ENCODE peak calls at places on chromosome 11, in nine cellular contexts. G is GM23338, H is HL-60, V is GM12878, F is HCT116, P is SK-N-SH, U is stomach, R is HepG2, A is H1. X is an unnamed sample.

GRCh38 chr11:91248199-91248807 is 976.3 kb upstream of the FAT3 start:
- DNase-seq in G (peak; percentile 74), H (no peak), V (no peak), F (peak; percentile 4), P (no peak), U (peak; percentile 31), R (peak; percentile 28), A (no peak), X (no peak)

GRCh38 chr11:11961399-11962028 is 46.9 kb downstream of the DKK3 start:
- DNase-seq in G (peak; percentile 17), H (no peak), V (no peak), F (no peak), P (no peak), U (no peak), R (no peak), A (no peak), X (no peak)

GRCh38 chr11:8283510-8284272 is 20.0 kb upstream of the LMO1 start:
- DNase-seq in G (peak; percentile 69), H (no peak), V (no peak), F (no peak), P (peak; percentile 93), U (no peak), R (no peak), A (no peak), X (no peak)

GRCh38 chr11:117175104-117175503 is 3.4 kb upstream of the SIDT2 start:
- DNase-seq in G (no peak), H (no peak), V (no peak), F (no peak), P (no peak), U (peak; percentile 23), R (no peak), A (no peak), X (no peak)

GRCh38 chr11:64490562-64491216 is 100.3 kb upstream of the SLC22A12 start:
- DNase-seq in G (no peak), H (no peak), V (no peak), F (no peak), P (no peak), U (no peak), R (no peak), A (no peak), X (no peak)

GRCh38 chr11:95524328-95525036 is 265.1 kb downstream of the FAM76B start:
- DNase-seq in G (no peak), H (no peak), V (no peak), F (no peak), P (peak; percentile 55), U (no peak), R (no peak), A (no peak), X (no peak)

GRCh38 chr11:116527180-116527991 is 245.4 kb downstream of the BUD13 start:
- DNase-seq in G (no peak), H (no peak), V (no peak), F (no peak), P (no peak), U (no peak), R (no peak), A (no peak), X (no peak)

GRCh38 chr11:62472063-62472884 is 53.4 kb downstream of the SCGB1A1 start:
- DNase-seq in G (no peak), H (peak; percentile 16), V (no peak), F (peak; percentile 59), P (peak; percentile 40), U (no peak), R (peak; percentile 46), A (no peak), X (no peak)

GRCh38 chr11:1783725-1784529 is 20.2 kb upstream of the CTSD start:
- DNase-seq in G (no peak), H (no peak), V (no peak), F (no peak), P (no peak), U (no peak), R (no peak), A (no peak), X (no peak)

GRCh38 chr11:1782026-1782696 is 18.4 kb upstream of the CTSD start:
- DNase-seq in G (no peak), H (no peak), V (no peak), F (no peak), P (peak; percentile 25), U (no peak), R (no peak), A (no peak), X (no peak)

GRCh38 chr11:1781593-1781975 is 17.9 kb upstream of the CTSD start:
- DNase-seq in G (no peak), H (no peak), V (no peak), F (no peak), P (no peak), U (no peak), R (no peak), A (no peak), X (no peak)

GRCh38 chr11:1784761-1785650 is 21.3 kb upstream of the CTSD start:
- DNase-seq in G (no peak), H (no peak), V (no peak), F (no peak), P (no peak), U (no peak), R (no peak), A (no peak), X (no peak)

DNA sequence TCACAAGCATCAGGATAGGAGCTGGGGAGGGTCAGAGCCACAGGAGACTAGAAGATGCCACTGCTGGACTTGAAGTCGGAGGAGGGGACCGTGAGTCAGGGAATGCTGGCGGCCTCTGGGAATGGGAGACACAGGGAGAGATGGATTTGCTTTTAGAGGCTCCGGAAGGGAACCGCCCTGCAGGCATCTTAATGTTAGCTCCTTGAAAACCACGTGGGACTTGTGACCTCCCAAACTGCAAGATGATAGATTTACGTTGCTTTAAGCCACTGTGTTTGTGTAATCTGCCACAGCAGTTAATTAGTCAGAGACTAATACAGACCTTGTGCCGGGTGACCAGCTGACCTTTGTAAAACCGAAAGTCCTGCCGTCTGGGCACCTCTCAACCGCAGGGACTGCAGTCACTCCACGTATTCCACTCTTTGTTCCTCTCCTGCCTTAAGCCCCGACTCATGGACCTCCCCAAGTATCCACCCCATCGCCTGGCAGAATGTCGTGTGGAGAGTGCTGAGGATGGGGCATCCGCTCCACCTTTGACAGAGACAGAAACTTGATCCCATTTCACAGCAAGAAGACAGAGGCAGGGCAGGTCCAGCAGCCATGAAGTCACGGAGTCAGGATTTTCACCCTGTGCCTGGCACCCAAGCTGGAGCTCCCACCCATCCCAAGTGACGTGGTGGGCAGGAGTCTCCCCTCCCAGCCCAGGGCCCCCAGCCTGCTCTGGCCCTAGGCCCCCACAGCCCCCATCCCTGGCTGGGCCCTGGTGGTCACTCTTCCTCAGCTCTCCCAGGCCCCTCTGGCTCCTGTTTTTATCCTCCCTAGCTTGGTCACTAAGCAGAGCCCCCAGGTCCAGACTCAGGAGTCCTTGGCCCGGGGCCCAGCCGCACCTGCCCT is 19.4 kb upstream of the CTSD start:
- DNase-seq in G (no peak), H (peak; percentile 81), V (no peak), F (no peak), P (peak; percentile 14), U (no peak), R (no peak), A (no peak), X (no peak)
- H3K27ac ChIP-seq in G (no peak overlapping the region), H (peak overlapping the region; percentile 93), V (no peak overlapping the region), F (no peak overlapping the region), P (no peak overlapping the region), U (no peak overlapping the region), R (no peak overlapping the region), A (no peak overlapping the region), X (no peak overlapping the region)

DNA sequence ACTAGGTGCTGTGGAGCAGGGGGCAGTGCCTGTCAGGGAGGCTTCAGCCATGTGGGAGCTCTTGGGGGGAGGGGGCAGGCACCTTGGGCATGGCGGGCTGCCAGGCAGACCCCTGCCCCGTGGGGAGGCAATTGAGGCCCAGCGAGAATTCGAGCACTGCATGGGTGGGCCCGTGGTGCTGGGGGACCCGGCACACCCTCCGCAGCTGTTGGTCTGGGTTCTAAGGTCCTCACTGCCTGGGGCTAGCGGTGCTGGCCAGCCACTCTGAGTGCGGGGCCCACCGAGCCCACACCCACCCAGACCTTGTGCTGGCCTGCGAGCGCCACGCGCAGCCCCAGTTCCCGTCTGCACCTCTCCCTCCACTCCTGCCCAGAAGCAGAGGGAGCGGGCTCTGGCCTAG is 835.5 kb upstream of the CNTN5 start:
- DNase-seq in G (no peak), H (no peak), V (no peak), F (no peak), P (no peak), U (no peak), R (no peak), A (no peak), X (no peak)
- H3K4me3 ChIP-seq in G (no peak overlapping the region), H (no peak overlapping the region), V (no peak overlapping the region), F (no peak overlapping the region), P (no peak overlapping the region), U (no peak overlapping the region), R (no peak overlapping the region), A (no peak overlapping the region), X (no peak overlapping the region)

GRCh38 chr11:123233280-123233977 is 38.4 kb upstream of the CLMP start:
- DNase-seq in G (no peak), H (no peak), V (peak; percentile 34), F (no peak), P (no peak), U (no peak), R (no peak), A (no peak), X (no peak)
- TF ChIP-seq POLR2AphosphoS5 in G (no peak), H (no peak), V (no peak), F (no peak), P (no peak), U (no peak), R (no peak), A (no peak), X (no peak)

GRCh38 chr11:65492637-65493366 is 6.0 kb upstream of the MALAT1 start:
- DNase-seq in G (peak; percentile 20), H (peak; percentile 55), V (peak; percentile 68), F (no peak), P (no peak), U (peak; percentile 85), R (no peak), A (no peak), X (no peak)

GRCh38 chr11:65491163-65491465 is 7.7 kb upstream of the MALAT1 start:
- DNase-seq in G (no peak), H (no peak), V (no peak), F (no peak), P (no peak), U (no peak), R (no peak), A (no peak), X (no peak)

GRCh38 chr11:65491614-65492386 is 7.0 kb upstream of the MALAT1 start:
- DNase-seq in G (peak; percentile 79), H (peak; percentile 67), V (no peak), F (peak; percentile 93), P (no peak), U (peak; percentile 86), R (no peak), A (no peak), X (peak; percentile 94)

GRCh38 chr11:65492387-65492636 is 6.5 kb upstream of the MALAT1 start:
- DNase-seq in G (no peak), H (no peak), V (no peak), F (no peak), P (no peak), U (no peak), R (no peak), A (no peak), X (no peak)

DNA sequence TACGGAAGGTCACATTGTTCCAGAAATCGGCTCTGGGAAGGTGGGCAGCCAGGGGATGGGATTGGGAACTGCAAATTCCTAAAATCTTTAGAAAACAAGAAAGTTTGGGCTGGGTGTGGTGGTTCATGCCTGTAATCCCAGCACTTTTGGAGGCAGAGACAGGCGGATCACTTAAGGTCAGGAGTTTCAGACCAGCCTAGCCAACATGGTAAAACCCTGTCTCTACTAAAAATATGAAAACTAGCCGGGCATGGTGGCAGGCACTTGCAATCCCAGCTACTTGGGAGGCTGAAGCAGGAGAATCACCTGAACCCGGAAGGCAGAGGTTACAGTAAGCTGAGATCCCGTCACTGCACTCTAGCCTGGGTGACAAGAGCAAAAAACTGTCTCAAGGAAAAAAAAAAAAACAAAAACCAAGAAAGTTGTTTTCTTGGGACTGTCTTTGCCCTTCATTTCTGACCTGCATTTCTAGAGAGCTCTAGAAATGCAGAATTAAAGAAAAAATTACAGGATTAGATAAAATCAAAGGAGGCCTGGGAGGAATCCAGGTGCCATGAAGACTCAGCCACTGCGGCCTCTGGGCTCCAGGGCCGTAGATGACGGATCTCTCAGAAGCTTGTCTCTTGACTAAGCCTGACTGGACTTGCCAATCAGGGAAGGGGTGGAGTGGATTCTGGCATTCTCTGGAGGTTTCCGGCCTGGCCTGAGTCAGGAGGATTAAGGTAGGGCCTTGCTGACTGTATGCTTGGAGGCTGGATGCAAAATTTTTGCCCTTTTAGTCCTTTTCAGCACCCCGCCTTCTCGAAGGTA is 5.3 kb upstream of the MALAT1 start:
- DNase-seq in G (peak; percentile 18), H (no peak), V (no peak), F (peak; percentile 94), P (no peak), U (peak; percentile 88), R (peak; percentile 80), A (no peak), X (peak; percentile 87)
- H3K27ac ChIP-seq in G (peak overlapping the region; percentile 46), H (peak overlapping the region; percentile 79), V (peak overlapping the region; percentile 100), F (peak overlapping the region; percentile 98), P (peak overlapping the region; percentile 88), U (peak overlapping the region; percentile 99), R (peak overlapping the region; percentile 48), A (no peak overlapping the region), X (peak overlapping the region; percentile 98)